ENCODE peak calls at places on chromosome 11, in six cellular contexts. One of them, this sample, is unnamed.

GRCh38 chr11:126122863-126123262 is 60.2 kb upstream of the CDON start:
- DNase-seq in K562: no peak
- DNase-seq in endothelial cell of umbilical vein: no peak
- DNase-seq in GM12878: no peak
- DNase-seq in HepG2: no peak
- DNase-seq in A549: no peak
- DNase-seq in this sample: no peak

GRCh38 chr11:95788921-95789505 is 569 bp downstream of the FAM76B start:
- DNase-seq in HepG2: peak; percentile 30
- DNase-seq in GM12878: no peak
- DNase-seq in A549: peak; percentile 31
- DNase-seq in K562: peak; percentile 40
- DNase-seq in endothelial cell of umbilical vein: peak; percentile 59
- DNase-seq in this sample: peak; percentile 66

GRCh38 chr11:28820296-28820989 is 712.3 kb downstream of the METTL15 start:
- DNase-seq in endothelial cell of umbilical vein: no peak
- DNase-seq in GM12878: no peak
- DNase-seq in A549: no peak
- DNase-seq in K562: no peak
- DNase-seq in HepG2: no peak
- DNase-seq in this sample: no peak

GRCh38 chr11:10623797-10624761 is 55.6 kb upstream of the LYVE1 start:
- DNase-seq in GM12878: no peak
- DNase-seq in A549: peak; percentile 57
- DNase-seq in endothelial cell of umbilical vein: no peak
- DNase-seq in K562: peak; percentile 67
- DNase-seq in HepG2: peak; percentile 37
- DNase-seq in this sample: peak; percentile 63

GRCh38 chr11:33542921-33543320 is 157.7 kb downstream of the C11orf91 start:
- DNase-seq in endothelial cell of umbilical vein: peak; percentile 72
- DNase-seq in HepG2: peak; percentile 23
- DNase-seq in A549: peak; percentile 55
- DNase-seq in GM12878: no peak
- DNase-seq in K562: peak; percentile 47
- DNase-seq in this sample: peak; percentile 45

GRCh38 chr11:1845095-1845429 is 6.3 kb downstream of the TNNI2 start:
- DNase-seq in GM12878: no peak
- DNase-seq in K562: no peak
- DNase-seq in endothelial cell of umbilical vein: no peak
- DNase-seq in HepG2: no peak
- DNase-seq in A549: no peak
- DNase-seq in this sample: no peak

GRCh38 chr11:76790251-76790650 is 7.1 kb downstream of the TSKU start:
- DNase-seq in GM12878: no peak
- DNase-seq in endothelial cell of umbilical vein: no peak
- DNase-seq in A549: no peak
- DNase-seq in HepG2: no peak
- DNase-seq in K562: no peak
- DNase-seq in this sample: no peak

GRCh38 chr11:70040452-70040851 is 37.7 kb upstream of the ANO1 start:
- DNase-seq in K562: no peak
- DNase-seq in GM12878: no peak
- DNase-seq in A549: no peak
- DNase-seq in HepG2: no peak
- DNase-seq in endothelial cell of umbilical vein: no peak
- DNase-seq in this sample: no peak

GRCh38 chr11:106311531-106312230 is 234.2 kb downstream of the AASDHPPT start:
- DNase-seq in HepG2: no peak
- DNase-seq in A549: no peak
- DNase-seq in endothelial cell of umbilical vein: no peak
- DNase-seq in K562: no peak
- DNase-seq in GM12878: no peak
- DNase-seq in this sample: no peak

GRCh38 chr11:65627202-65627601 is 10.7 kb upstream of the SIPA1 start:
- DNase-seq in endothelial cell of umbilical vein: no peak
- DNase-seq in A549: no peak
- DNase-seq in HepG2: no peak
- DNase-seq in K562: no peak
- DNase-seq in GM12878: no peak
- DNase-seq in this sample: no peak

GRCh38 chr11:75059299-75059698 is 37.4 kb downstream of the OR2AT4 start:
- DNase-seq in K562: peak; percentile 74
- DNase-seq in GM12878: no peak
- DNase-seq in A549: no peak
- DNase-seq in HepG2: no peak
- DNase-seq in endothelial cell of umbilical vein: no peak
- DNase-seq in this sample: no peak

GRCh38 chr11:122559734-122560382 is 95.7 kb upstream of the UBASH3B start:
- DNase-seq in endothelial cell of umbilical vein: no peak
- DNase-seq in K562: peak; percentile 26
- DNase-seq in HepG2: peak; percentile 24
- DNase-seq in A549: peak; percentile 90
- DNase-seq in GM12878: no peak
- DNase-seq in this sample: peak; percentile 64

DNA sequence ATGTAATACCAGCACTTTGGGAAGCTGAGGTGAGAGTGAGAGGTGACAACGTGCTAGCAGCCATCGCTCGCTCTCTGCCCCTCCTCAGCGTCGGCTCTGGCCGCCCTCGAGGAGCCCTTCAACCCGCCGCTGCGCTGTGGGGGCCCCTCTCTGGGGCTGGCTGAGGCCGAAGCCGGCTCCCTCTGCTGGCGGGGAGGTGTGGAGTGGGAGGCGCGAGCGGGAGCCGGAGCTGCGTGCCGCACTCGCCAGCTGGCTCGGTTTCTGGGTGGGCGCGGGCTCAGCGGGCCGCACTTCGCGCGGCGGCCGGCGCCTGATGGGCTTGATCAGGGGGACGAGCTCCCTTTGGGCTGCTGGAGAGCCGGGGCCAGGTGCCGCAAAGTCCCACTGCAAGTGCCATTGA is 98.9 kb upstream of the UBASH3B start:
- DNase-seq in K562: no peak
- DNase-seq in endothelial cell of umbilical vein: no peak
- DNase-seq in HepG2: no peak
- DNase-seq in GM12878: no peak
- DNase-seq in A549: no peak
- DNase-seq in this sample: no peak
- TF ChIP-seq MYC in K562: no peak
- TF ChIP-seq MYC in endothelial cell of umbilical vein: no peak
- TF ChIP-seq MYC in HepG2: no peak
- TF ChIP-seq MYC in GM12878: no peak
- TF ChIP-seq MYC in A549: no peak
- TF ChIP-seq MYC in this sample: no peak

GRCh38 chr11:109747839-109748238 is 325.8 kb downstream of the C11orf87 start:
- DNase-seq in endothelial cell of umbilical vein: no peak
- DNase-seq in A549: no peak
- DNase-seq in K562: peak; percentile 33
- DNase-seq in GM12878: no peak
- DNase-seq in HepG2: no peak
- DNase-seq in this sample: peak; percentile 83
- TF ChIP-seq MYC in endothelial cell of umbilical vein: no peak
- TF ChIP-seq MYC in A549: no peak
- TF ChIP-seq MYC in K562: no peak
- TF ChIP-seq MYC in GM12878: no peak
- TF ChIP-seq MYC in HepG2: no peak
- TF ChIP-seq MYC in this sample: no peak

GRCh38 chr11:289706-290620 is 1.0 kb downstream of the PGGHG start:
- DNase-seq in GM12878: no peak
- DNase-seq in endothelial cell of umbilical vein: no peak
- DNase-seq in HepG2: no peak
- DNase-seq in K562: no peak
- DNase-seq in A549: no peak
- DNase-seq in this sample: no peak
- TF ChIP-seq MYC in GM12878: no peak
- TF ChIP-seq MYC in endothelial cell of umbilical vein: no peak
- TF ChIP-seq MYC in HepG2: no peak
- TF ChIP-seq MYC in K562: no peak
- TF ChIP-seq MYC in A549: no peak
- TF ChIP-seq MYC in this sample: no peak

DNA sequence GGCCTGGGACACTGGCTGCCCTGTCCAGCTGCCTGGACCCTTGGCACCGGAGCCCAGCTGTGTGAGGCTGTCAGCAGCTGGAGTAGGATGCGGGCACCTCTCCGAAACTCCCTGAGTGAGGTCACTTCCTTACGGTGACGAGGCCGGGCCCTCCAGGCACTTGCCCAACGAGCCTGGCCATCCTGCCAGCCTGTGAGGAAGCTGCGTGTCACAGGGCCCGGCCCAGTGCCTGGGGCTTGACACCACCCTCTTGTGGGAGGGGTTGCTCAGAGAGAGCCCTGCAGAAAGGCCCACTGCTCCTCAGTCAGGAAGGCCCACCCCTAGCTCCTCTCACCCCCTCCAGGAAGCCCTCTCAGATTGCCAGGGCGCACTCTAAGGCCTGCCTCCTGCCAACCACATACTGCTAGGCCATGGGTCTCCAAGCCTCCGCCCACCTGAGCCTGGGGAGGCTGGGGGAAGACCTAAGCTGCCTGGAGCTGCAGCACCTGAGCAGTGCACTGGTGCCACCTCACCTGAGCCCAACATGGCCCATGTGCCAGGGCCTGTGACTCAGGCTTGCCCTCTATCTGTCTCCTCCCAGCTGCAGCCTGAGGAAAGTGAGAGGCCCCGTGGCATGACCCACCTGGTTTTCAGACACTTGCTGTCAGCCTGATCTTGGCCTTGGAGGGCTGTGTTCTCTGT is 4.3 kb upstream of the PHLDA2 start:
- DNase-seq in endothelial cell of umbilical vein: peak; percentile 66
- DNase-seq in A549: peak; percentile 85
- DNase-seq in GM12878: peak; percentile 21
- DNase-seq in K562: no peak
- DNase-seq in HepG2: no peak
- DNase-seq in this sample: peak; percentile 94
- TF ChIP-seq MYC in endothelial cell of umbilical vein: no peak
- TF ChIP-seq MYC in A549: no peak
- TF ChIP-seq MYC in GM12878: no peak
- TF ChIP-seq MYC in K562: no peak
- TF ChIP-seq MYC in HepG2: no peak
- TF ChIP-seq MYC in this sample: peak; percentile 0

GRCh38 chr11:57596266-57596885 is 1.1 kb upstream of the SERPING1 start:
- DNase-seq in HepG2: no peak
- DNase-seq in A549: no peak
- DNase-seq in K562: no peak
- DNase-seq in GM12878: no peak
- DNase-seq in endothelial cell of umbilical vein: no peak
- DNase-seq in this sample: no peak

GRCh38 chr11:57599381-57599780 is 1.9 kb downstream of the SERPING1 start:
- DNase-seq in HepG2: no peak
- DNase-seq in GM12878: no peak
- DNase-seq in K562: no peak
- DNase-seq in endothelial cell of umbilical vein: no peak
- DNase-seq in A549: no peak
- DNase-seq in this sample: no peak

GRCh38 chr11:57597971-57598830 is 716 bp downstream of the SERPING1 start:
- DNase-seq in endothelial cell of umbilical vein: no peak
- DNase-seq in K562: peak; percentile 9
- DNase-seq in HepG2: peak; percentile 15
- DNase-seq in GM12878: no peak
- DNase-seq in A549: no peak
- DNase-seq in this sample: no peak

GRCh38 chr11:57598831-57599155 is 1.3 kb downstream of the SERPING1 start:
- DNase-seq in A549: no peak
- DNase-seq in K562: no peak
- DNase-seq in HepG2: no peak
- DNase-seq in endothelial cell of umbilical vein: no peak
- DNase-seq in GM12878: no peak
- DNase-seq in this sample: no peak

GRCh38 chr11:57597461-57597892 is at the start of gene SERPING1:
- DNase-seq in K562: no peak
- DNase-seq in GM12878: no peak
- DNase-seq in HepG2: no peak
- DNase-seq in endothelial cell of umbilical vein: no peak
- DNase-seq in A549: no peak
- DNase-seq in this sample: no peak
- TF ChIP-seq MYC in K562: no peak
- TF ChIP-seq MYC in GM12878: no peak
- TF ChIP-seq MYC in HepG2: no peak
- TF ChIP-seq MYC in endothelial cell of umbilical vein: no peak
- TF ChIP-seq MYC in A549: no peak
- TF ChIP-seq MYC in this sample: no peak

GRCh38 chr11:104984818-104985217 is 16.4 kb upstream of the CASP4 start:
- DNase-seq in GM12878: no peak
- DNase-seq in HepG2: peak; percentile 12
- DNase-seq in A549: no peak
- DNase-seq in K562: no peak
- DNase-seq in endothelial cell of umbilical vein: no peak
- DNase-seq in this sample: no peak
- TF ChIP-seq MYC in GM12878: no peak
- TF ChIP-seq MYC in HepG2: no peak
- TF ChIP-seq MYC in A549: no peak
- TF ChIP-seq MYC in K562: no peak
- TF ChIP-seq MYC in endothelial cell of umbilical vein: no peak
- TF ChIP-seq MYC in this sample: no peak

DNA sequence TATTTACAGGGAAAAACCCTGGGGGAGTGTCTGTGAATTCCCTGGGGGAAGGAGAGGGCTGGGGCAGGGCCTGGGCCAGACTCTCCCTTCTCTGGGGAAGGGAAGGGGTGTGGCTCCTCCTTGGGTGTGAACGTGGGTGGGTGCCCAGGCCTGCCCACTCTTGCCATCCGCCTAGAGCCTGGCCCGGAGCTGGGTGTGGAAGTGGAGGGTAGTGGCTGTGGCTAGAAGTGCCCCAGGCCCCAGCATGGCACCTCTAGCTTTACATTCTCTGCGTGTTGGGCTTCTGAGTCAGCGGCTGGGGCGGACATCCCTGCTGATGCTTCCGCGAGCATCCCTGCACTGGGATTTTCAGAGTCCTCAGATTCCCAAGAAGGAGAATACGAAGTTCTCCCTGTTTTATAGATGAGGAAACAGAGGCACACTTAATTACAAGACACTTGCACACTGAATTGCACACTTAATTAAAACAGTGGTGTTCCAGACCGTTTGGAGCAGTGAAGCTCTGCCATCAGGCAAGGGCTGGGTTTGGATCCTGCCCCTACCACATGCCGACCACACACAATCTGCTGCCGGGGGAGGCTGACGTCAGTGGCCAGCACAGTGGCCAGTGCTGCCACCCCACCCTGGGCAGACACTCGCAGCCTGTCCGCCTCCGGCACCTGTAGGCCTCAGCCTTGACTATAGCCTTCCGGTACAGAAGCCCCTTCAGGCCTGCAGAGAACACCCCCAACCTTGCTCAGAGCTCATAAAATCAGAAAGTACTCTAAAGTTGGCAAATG is 7.6 kb downstream of the BAD start:
- DNase-seq in K562: no peak
- DNase-seq in GM12878: no peak
- DNase-seq in endothelial cell of umbilical vein: no peak
- DNase-seq in HepG2: no peak
- DNase-seq in A549: peak; percentile 81
- DNase-seq in this sample: no peak
- TF ChIP-seq MYC in K562: no peak
- TF ChIP-seq MYC in GM12878: no peak
- TF ChIP-seq MYC in endothelial cell of umbilical vein: no peak
- TF ChIP-seq MYC in HepG2: no peak
- TF ChIP-seq MYC in A549: no peak
- TF ChIP-seq MYC in this sample: no peak